ENCODE peak calls at places on chromosomes 6 and 20, in ten cellular contexts. I is pancreas, U is sigmoid colon, D is neural progenitor cell, W is heart right ventricle, H is A673, R is H9, N is left ventricle myocardium inferior, T is WERI-Rb-1, X is breast epithelium. Q is an unnamed sample. For H3K27me3, the result is how much of the 10 kb centered on the place peaks cover.

GRCh38 chr20:55446301-55446700 is 559.0 kb downstream of the CBLN4 start:
- DNase-seq in I (no peak), U (no peak), D (no peak), W (no peak), H (no peak), R (no peak), N (no peak), T (no peak), X (no peak), Q (no peak)

GRCh38 chr6:108117427-108118358 is 43.2 kb upstream of the OSTM1 start:
- DNase-seq in I (peak), U (no peak), D (peak), W (peak), H (no peak), R (peak), N (peak), T (peak), X (no peak), Q (no peak)

GRCh38 chr6:123804771-123805540 is 1.3 kb downstream of the NKAIN2 start:
- DNase-seq in I (no peak), U (no peak), D (no peak), W (no peak), H (no peak), R (no peak), N (no peak), T (no peak), X (no peak), Q (no peak)

GRCh38 chr20:5481872-5482271 is 165.1 kb upstream of the PROKR2 start:
- DNase-seq in I (peak), U (no peak), D (no peak), W (no peak), H (no peak), R (no peak), N (no peak), T (no peak), X (no peak), Q (no peak)

GRCh38 chr6:135568366-135568765 is 70.8 kb upstream of the AHI1 start:
- DNase-seq in I (peak), U (no peak), D (no peak), W (no peak), H (peak), R (no peak), N (no peak), T (no peak), X (no peak), Q (no peak)

GRCh38 chr20:35489717-35490116 is 34.3 kb downstream of the CEP250 start:
- DNase-seq in I (no peak), U (no peak), D (no peak), W (no peak), H (no peak), R (no peak), N (no peak), T (no peak), X (no peak), Q (no peak)

GRCh38 chr20:61503106-61503505 is 251.0 kb downstream of the CDH4 start:
- DNase-seq in I (no peak), U (no peak), D (no peak), W (no peak), H (no peak), R (no peak), N (no peak), T (no peak), X (no peak), Q (no peak)

GRCh38 chr6:138410048-138410735 is 6.2 kb downstream of the HEBP2 start:
- DNase-seq in I (no peak), U (no peak), D (no peak), W (no peak), H (no peak), R (no peak), N (no peak), T (no peak), X (no peak), Q (no peak)

GRCh38 chr6:107612762-107613415 is 123.0 kb downstream of the SOBP start:
- DNase-seq in I (no peak), U (no peak), D (no peak), W (no peak), H (no peak), R (no peak), N (no peak), T (no peak), X (no peak), Q (no peak)

GRCh38 chr6:38803129-38803528 is 88.0 kb downstream of the DNAH8 start:
- DNase-seq in I (no peak), U (no peak), D (no peak), W (no peak), H (no peak), R (no peak), N (no peak), T (no peak), X (no peak), Q (no peak)

GRCh38 chr20:36405255-36405654 is 99.1 kb downstream of the DLGAP4 start:
- DNase-seq in I (no peak), U (no peak), D (no peak), W (no peak), H (no peak), R (no peak), N (no peak), T (no peak), X (no peak), Q (no peak)

GRCh38 chr6:159969921-159970320 is 1.0 kb downstream of the IGF2R start:
- DNase-seq in I (peak), U (peak), D (peak), W (no peak), H (peak), R (no peak), N (no peak), T (peak), X (peak), Q (peak)

GRCh38 chr20:19993937-19994667 is 23.1 kb upstream of the NAA20 start:
- DNase-seq in I (no peak), U (peak), D (no peak), W (peak), H (no peak), R (no peak), N (peak), T (no peak), X (no peak), Q (peak)

GRCh38 chr6:122620902-122621301 is 10.7 kb downstream of the PKIB start:
- DNase-seq in I (no peak), U (no peak), D (no peak), W (no peak), H (no peak), R (no peak), N (no peak), T (no peak), X (no peak), Q (no peak)

GRCh38 chr6:122800906-122801305 is 11.8 kb downstream of the SMPDL3A start:
- DNase-seq in I (no peak), U (no peak), D (no peak), W (no peak), H (no peak), R (no peak), N (no peak), T (no peak), X (no peak), Q (no peak)

GRCh38 chr6:133505680-133506079 is 264.5 kb downstream of the EYA4 start:
- DNase-seq in I (no peak), U (no peak), D (no peak), W (no peak), H (no peak), R (no peak), N (no peak), T (no peak), X (no peak), Q (no peak)

GRCh38 chr6:16651871-16652270 is 109.4 kb downstream of the ATXN1 start:
- DNase-seq in I (no peak), U (no peak), D (no peak), W (no peak), H (no peak), R (no peak), N (no peak), T (no peak), X (no peak), Q (no peak)

GRCh38 chr6:168015492-168016175 is 18.2 kb downstream of the KIF25 start:
- DNase-seq in I (peak), U (no peak), D (no peak), W (no peak), H (no peak), R (no peak), N (no peak), T (no peak), X (no peak), Q (no peak)

GRCh38 chr6:43123691-43124314 is 47.3 kb upstream of the SRF start:
- DNase-seq in I (no peak), U (no peak), D (no peak), W (no peak), H (no peak), R (no peak), N (no peak), T (peak), X (no peak), Q (no peak)

GRCh38 chr20:31720486-31721407 is 1.9 kb downstream of the BCL2L1 start:
- DNase-seq in I (no peak), U (no peak), D (no peak), W (no peak), H (no peak), R (no peak), N (no peak), T (no peak), X (no peak), Q (no peak)

GRCh38 chr20:51569815-51570741 is 27.6 kb upstream of the NFATC2 start:
- DNase-seq in I (no peak), U (no peak), D (no peak), W (peak), H (no peak), R (no peak), N (peak), T (no peak), X (no peak), Q (peak)

GRCh38 chr20:13101701-13102100 is 92.9 kb downstream of the SPTLC3 start:
- DNase-seq in I (no peak), U (no peak), D (no peak), W (no peak), H (no peak), R (no peak), N (no peak), T (peak), X (no peak), Q (no peak)

DNA sequence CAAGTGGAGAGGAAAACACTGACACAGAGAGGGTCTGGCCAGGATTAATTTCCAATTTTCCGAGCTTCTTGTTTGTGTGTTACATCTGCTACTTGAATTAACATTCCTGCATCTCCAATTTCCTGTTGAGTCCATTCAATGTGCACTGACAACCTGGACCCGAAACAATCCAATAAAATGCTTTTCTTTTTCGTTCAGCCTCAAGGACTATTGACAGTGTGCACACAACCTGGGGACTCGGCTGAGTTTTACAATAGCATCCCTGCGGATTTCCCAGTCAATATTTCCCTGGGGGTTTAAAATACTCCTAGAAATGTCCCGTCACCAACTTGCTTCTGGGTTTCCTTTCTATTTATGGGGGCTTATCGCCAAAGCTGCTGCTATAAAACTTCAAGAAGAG is 5.0 kb upstream of the MLN start:
- DNase-seq in I (no peak), U (no peak), D (peak), W (no peak), H (peak), R (no peak), N (no peak), T (no peak), X (no peak), Q (no peak)
- H3K27me3 ChIP-seq in I (under half), U (under half), D (under half), W (half or more), H (under half), R (under half), N (half or more), T (under half), X (under half), Q (under half)

DNA sequence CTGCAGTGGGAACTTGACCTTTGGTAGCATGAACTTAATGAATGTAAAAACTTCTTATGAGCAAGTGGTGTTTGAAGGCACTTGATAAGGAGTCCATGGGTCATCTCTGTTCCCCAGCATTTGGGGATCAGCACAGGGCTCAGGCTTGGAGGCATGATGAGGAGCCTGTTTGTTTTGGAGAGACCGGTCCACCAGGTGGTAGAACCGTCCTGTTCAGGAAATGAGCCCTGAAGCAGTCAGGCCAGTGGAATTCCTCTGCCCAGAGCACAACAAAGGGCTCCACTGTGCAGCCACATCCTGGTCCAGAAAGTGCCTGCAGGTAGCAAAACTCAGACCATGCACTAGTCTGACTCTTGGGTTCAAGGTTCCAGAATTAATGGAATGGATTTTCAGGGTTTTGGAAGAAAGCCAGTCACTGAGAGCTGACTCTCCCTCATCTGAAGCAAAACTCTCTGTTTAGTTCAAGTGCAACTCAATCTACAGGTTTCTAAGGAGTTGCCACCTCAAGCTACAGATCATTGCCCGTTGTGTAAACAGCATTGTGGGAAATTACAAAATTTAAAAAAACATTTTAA is 52.3 kb upstream of the ADGRF1 start:
- DNase-seq in I (peak), U (no peak), D (no peak), W (no peak), H (no peak), R (no peak), N (no peak), T (no peak), X (peak), Q (no peak)
- H3K27ac ChIP-seq in I (no peak), U (no peak), D (no peak), W (no peak), H (no peak), R (no peak), N (peak), T (no peak), X (no peak), Q (no peak)

GRCh38 chr20:21397341-21398108 is at the start of gene NKX2-4:
- DNase-seq in I (no peak), U (no peak), D (peak), W (no peak), H (peak), R (peak), N (no peak), T (peak), X (no peak), Q (no peak)

GRCh38 chr20:21396921-21397340 is 395 bp downstream of the NKX2-4 start:
- DNase-seq in I (no peak), U (no peak), D (peak), W (no peak), H (peak), R (peak), N (no peak), T (peak), X (no peak), Q (no peak)

GRCh38 chr20:21396045-21396893 is 1.1 kb downstream of the NKX2-4 start:
- DNase-seq in I (no peak), U (no peak), D (peak), W (peak), H (no peak), R (no peak), N (no peak), T (no peak), X (no peak), Q (no peak)

GRCh38 chr20:21398505-21399057 is 1.3 kb upstream of the NKX2-4 start:
- DNase-seq in I (no peak), U (no peak), D (no peak), W (no peak), H (no peak), R (no peak), N (no peak), T (no peak), X (no peak), Q (no peak)

DNA sequence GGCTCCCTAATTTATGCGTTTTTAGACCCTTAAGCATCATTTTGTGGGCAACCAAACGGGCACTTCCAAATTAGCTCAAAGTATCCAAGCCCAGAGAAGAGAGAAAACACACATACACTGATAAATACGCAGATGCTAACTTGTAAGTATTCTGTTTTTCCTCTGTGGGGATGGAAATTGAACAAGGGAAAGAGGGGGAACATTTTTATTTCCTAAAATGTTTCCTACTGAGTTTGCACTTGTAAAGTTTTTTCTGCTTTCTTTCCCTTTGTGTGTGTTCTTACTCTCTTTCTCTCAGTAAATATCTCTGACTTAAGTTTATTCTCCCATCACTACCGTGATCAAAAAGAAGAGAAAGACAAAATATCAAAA is 769 bp upstream of the NKX2-4 start:
- DNase-seq in I (no peak), U (no peak), D (no peak), W (no peak), H (no peak), R (no peak), N (no peak), T (no peak), X (no peak), Q (no peak)
- H3K27me3 ChIP-seq in I (under half), U (half or more), D (half or more), W (half or more), H (half or more), R (under half), N (half or more), T (under half), X (under half), Q (half or more)

GRCh38 chr6:11230158-11231107 is 2.0 kb downstream of the NEDD9 start:
- DNase-seq in I (no peak), U (no peak), D (no peak), W (no peak), H (no peak), R (no peak), N (no peak), T (no peak), X (no peak), Q (no peak)
- H3K27ac ChIP-seq in I (no peak), U (peak), D (no peak), W (peak), H (no peak), R (no peak), N (peak), T (no peak), X (peak), Q (peak)

GRCh38 chr6:44271914-44272313 is 1.7 kb downstream of the TMEM151B start:
- DNase-seq in I (no peak), U (no peak), D (no peak), W (no peak), H (no peak), R (no peak), N (no peak), T (no peak), X (no peak), Q (no peak)
- H3K27me3 ChIP-seq in I (under half), U (half or more), D (under half), W (half or more), H (under half), R (under half), N (half or more), T (under half), X (under half), Q (under half)

DNA sequence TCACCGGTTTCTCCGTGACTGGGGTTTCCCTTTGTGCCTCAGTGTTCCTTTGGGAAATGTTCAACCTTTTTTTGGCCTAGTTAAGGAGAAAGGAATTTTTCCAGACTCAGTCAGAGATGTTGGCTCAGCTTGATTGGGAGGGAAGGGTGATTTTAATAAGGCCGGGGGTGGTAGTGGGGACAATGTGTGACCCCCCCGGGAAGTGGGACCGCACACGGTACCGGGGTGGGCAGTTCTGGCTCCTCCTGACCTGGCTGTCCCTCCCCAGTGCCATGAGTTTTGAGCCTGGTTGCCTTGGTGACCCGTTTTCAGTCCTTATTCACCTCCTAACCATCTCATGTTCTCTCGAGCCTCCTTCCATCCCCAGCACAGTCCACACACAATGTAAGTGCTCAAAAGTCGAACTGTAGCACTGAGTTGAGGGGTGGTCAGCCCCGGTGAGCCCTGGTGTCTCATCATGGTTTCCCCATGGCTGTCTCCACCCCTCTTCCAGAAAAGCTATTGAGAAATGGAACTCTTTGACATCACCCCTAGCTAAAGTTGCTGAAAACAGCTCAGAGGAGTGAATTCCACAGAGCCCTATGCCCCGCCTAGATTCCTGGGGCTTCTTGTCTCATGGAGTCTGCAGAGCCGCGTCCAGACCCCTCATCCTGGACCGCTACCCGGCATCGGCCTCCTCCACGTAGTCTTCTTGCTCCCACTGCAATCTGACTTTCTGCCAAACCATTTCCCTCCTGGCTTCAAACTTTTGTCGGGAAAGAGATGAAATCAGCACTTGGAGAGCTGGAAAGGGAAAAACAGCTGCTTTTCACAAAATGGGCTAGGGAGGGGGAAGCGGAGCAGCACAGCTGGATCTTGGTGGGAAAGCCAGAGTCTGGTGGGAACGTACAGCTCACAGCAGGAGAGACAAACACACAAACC is 132.4 kb downstream of the SNX5 start:
- DNase-seq in I (peak), U (peak), D (peak), W (peak), H (no peak), R (no peak), N (peak), T (no peak), X (peak), Q (peak)
- H3K27ac ChIP-seq in I (no peak), U (peak), D (no peak), W (peak), H (no peak), R (no peak), N (peak), T (no peak), X (peak), Q (peak)

Q was measured in gastrocnemius medialis.